ENCODE peak calls at places on chromosomes 3 and 15, in five cellular contexts. F, K, T, A and H are unnamed samples.

GRCh38 chr3:146160964-146161724 is at the start of gene PLOD2:
- DNase-seq in F (peak; percentile 82), T (peak; percentile 84), A (peak; percentile 21), K (no peak), H (no peak)

GRCh38 chr15:66139816-66140215 is 113.7 kb downstream of the MEGF11 start:
- DNase-seq in T (no peak), K (no peak), A (no peak), F (no peak), H (no peak)

GRCh38 chr3:46894256-46894655 is 16.7 kb downstream of the PTH1R start:
- DNase-seq in F (no peak), K (no peak), A (no peak), T (peak; percentile 7), H (no peak)

GRCh38 chr3:37096292-37096691 is 78.1 kb downstream of the LRRFIP2 start:
- DNase-seq in F (no peak), K (no peak), T (no peak), A (no peak), H (no peak)

GRCh38 chr15:39145146-39145545 is 435.7 kb upstream of the THBS1 start:
- DNase-seq in T (no peak), K (no peak), F (no peak), A (no peak), H (no peak)

GRCh38 chr15:27059610-27060202 is 88.7 kb downstream of the GABRG3 start:
- DNase-seq in K (no peak), F (no peak), T (no peak), A (no peak), H (no peak)

GRCh38 chr3:55884491-55885285 is 397.6 kb upstream of the WNT5A start:
- DNase-seq in K (no peak), T (no peak), A (no peak), F (no peak), H (no peak)

GRCh38 chr3:188439080-188439479 is 285.1 kb downstream of the LPP start:
- DNase-seq in F (peak; percentile 53), K (peak; percentile 6), A (no peak), T (no peak), H (peak; percentile 5)

GRCh38 chr3:186567072-186567921 is at the start of gene TBCCD1:
- DNase-seq in T (peak; percentile 91), K (peak; percentile 89), A (peak; percentile 88), F (peak; percentile 96), H (peak; percentile 98)

GRCh38 chr3:47613723-47614122 is 35.1 kb upstream of the CSPG5 start:
- DNase-seq in T (no peak), K (no peak), F (no peak), A (no peak), H (no peak)

GRCh38 chr3:21435871-21436270 is 315.1 kb downstream of the ZNF385D start:
- DNase-seq in A (no peak), K (no peak), F (no peak), T (no peak), H (no peak)

GRCh38 chr3:55097441-55097840 is 169.6 kb upstream of the LRTM1 start:
- DNase-seq in T (no peak), A (no peak), F (no peak), K (no peak), H (no peak)

GRCh38 chr3:141385386-141386079 is 17.2 kb downstream of the ZBTB38 start:
- DNase-seq in A (no peak), T (no peak), F (no peak), K (no peak), H (no peak)

GRCh38 chr3:171115667-171116066 is 89.1 kb upstream of the SLC2A2 start:
- DNase-seq in T (no peak), F (no peak), A (no peak), K (no peak), H (no peak)

DNA sequence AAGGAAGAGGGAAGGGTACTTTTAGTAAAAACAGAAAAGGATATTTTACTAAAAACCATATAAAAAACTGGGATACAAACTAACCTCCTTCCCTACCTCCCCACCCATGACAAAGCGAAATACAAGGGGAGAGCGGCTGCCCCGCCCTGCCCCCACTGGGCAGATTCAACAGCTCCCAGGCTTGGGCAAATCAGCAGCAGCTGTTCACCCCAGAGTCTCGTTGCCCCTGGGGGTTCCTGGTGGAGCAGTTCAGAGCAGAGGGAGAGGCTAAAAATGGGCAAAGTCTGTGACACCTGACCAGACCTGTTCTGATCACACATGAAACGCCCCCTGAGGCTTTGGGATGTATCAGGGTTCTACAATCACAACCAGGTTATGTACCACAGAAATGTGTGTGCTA is 2.5 kb upstream of the ETFA start:
- DNase-seq in F (no peak), K (no peak), T (no peak), A (no peak), H (no peak)
- H3K9me3 ChIP-seq in F (no peaks in the 10 kb centered on the region), K (no peaks in the 10 kb centered on the region), T (no peaks in the 10 kb centered on the region), A (no peaks in the 10 kb centered on the region), H (no peaks in the 10 kb centered on the region)

GRCh38 chr3:128858167-128858566 is 21.3 kb upstream of the ACAD9 start:
- DNase-seq in F (peak; percentile 70), K (no peak), A (no peak), T (no peak), H (no peak)
- H3K9me3 ChIP-seq in F (no peaks in the 10 kb centered on the region), K (peaks cover 36% of the 10 kb centered on the region), A (peaks cover 55% of the 10 kb centered on the region), T (peaks cover 57% of the 10 kb centered on the region), H (peaks cover 51% of the 10 kb centered on the region)

GRCh38 chr3:138771585-138771984 is 63.1 kb downstream of the PIK3CB start:
- DNase-seq in F (no peak), A (no peak), K (no peak), T (no peak), H (no peak)
- H3K9me3 ChIP-seq in F (no peaks in the 10 kb centered on the region), A (peaks cover 11% of the 10 kb centered on the region), K (peaks cover 7% of the 10 kb centered on the region), T (peaks cover 8% of the 10 kb centered on the region), H (peaks cover 12% of the 10 kb centered on the region)

GRCh38 chr15:101277943-101278564 is 769 bp upstream of the SELENOS start:
- DNase-seq in F (no peak), T (no peak), K (no peak), A (no peak), H (no peak)

GRCh38 chr15:101276501-101277037 is 716 bp downstream of the SELENOS start:
- DNase-seq in A (no peak), F (no peak), K (no peak), T (no peak), H (no peak)

GRCh38 chr15:101275018-101275417 is 2.3 kb downstream of the SELENOS start:
- DNase-seq in K (no peak), F (no peak), A (no peak), T (no peak), H (no peak)

GRCh38 chr15:101280007-101280406 is 2.7 kb upstream of the SELENOS start:
- DNase-seq in K (no peak), T (no peak), F (peak; percentile 80), A (no peak), H (no peak)

DNA sequence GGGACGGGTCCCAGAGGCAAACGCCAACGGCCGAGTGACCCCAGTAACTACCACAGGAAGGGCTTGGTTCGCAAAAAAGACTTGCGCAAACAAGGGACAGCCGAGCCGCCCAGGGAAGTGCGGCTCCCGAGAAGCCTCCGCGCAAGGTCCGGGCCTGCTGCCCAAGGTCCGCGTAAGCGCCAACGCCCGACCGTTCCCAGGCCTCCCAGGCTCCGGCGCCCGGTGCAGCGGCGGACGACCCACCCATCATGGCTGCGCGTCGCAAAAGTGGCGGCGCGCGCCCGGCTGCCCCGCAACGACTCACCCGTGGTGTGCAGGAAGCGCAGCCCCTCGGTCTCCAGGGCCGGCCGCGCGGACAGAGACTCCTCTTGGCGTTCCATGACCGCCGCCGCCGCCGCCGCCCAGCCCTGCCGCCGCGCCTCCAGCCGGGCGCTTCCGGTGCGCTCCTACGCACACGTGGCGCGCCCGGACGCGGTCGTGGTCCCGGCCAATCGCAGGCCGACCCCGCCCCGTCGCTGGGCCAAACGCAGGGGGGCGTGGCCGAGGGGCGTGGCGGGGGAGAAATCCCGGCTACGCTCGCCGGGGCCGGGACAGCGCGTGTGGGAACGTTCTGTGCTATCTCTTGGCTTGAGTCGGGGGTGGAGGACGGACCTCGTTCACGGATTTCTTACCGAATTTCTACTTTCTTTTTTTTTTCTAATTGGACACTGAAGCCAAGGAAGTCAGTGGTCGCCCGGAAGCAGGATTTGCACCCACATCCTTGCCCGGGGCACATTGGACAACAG is at the start of gene SELENOS:
- DNase-seq in A (peak; percentile 83), K (peak; percentile 85), F (peak; percentile 96), T (peak; percentile 94), H (peak; percentile 84)
- H3K9me3 ChIP-seq in A (no peaks in the 10 kb centered on the region), K (no peaks in the 10 kb centered on the region), F (no peaks in the 10 kb centered on the region), T (no peaks in the 10 kb centered on the region), H (no peaks in the 10 kb centered on the region)

GRCh38 chr3:25493246-25493645 is 65.2 kb downstream of the RARB start:
- DNase-seq in F (no peak), K (no peak), T (no peak), A (no peak), H (no peak)

GRCh38 chr3:25486932-25487331 is 58.9 kb downstream of the RARB start:
- DNase-seq in F (no peak), T (no peak), A (no peak), K (no peak), H (no peak)

GRCh38 chr3:25485673-25486072 is 57.6 kb downstream of the RARB start:
- DNase-seq in F (no peak), T (no peak), K (no peak), A (no peak), H (no peak)

GRCh38 chr3:25493786-25494185 is 65.7 kb downstream of the RARB start:
- DNase-seq in F (no peak), A (no peak), T (no peak), K (no peak), H (no peak)

GRCh38 chr3:25489858-25490591 is 62.0 kb downstream of the RARB start:
- DNase-seq in T (no peak), F (no peak), A (no peak), K (no peak), H (no peak)
- H3K9me3 ChIP-seq in T (peaks cover 33% of the 10 kb centered on the region), F (no peaks in the 10 kb centered on the region), A (peaks cover 24% of the 10 kb centered on the region), K (peaks cover 14% of the 10 kb centered on the region), H (peaks cover 28% of the 10 kb centered on the region)